ENCODE peak calls at places on chromosomes 3 and 15, in ten cellular contexts. C is cardiac muscle cell; G is GM13977; R is bronchial epithelial cell; D is stimulated activated CD8-positive, alpha-beta memory T cell treated with anti-CD3 and anti-CD28 coated beads, Interleukin-7, amount 100 ng/mL, for 1 hour; B is AG10803; W is GM03348; Y is endothelial cell; T is WTC11; O is dorsolateral prefrontal cortex. U is an unnamed sample.
A peak's percentile ranks its signal among the peaks of the same experiment; 100 is the strongest.

GRCh38 chr3:133213942-133214341 is 175.8 kb downstream of the TMEM108 start:
- DNase-seq in C (peak; percentile 22), G (no peak), R (no peak), D (no peak), B (no peak), W (no peak), Y (no peak), T (no peak), O (no peak), U (no peak)

GRCh38 chr3:108171095-108171494 is 51.1 kb downstream of the IFT57 start:
- DNase-seq in C (no peak), G (no peak), R (no peak), D (no peak), B (no peak), W (no peak), Y (no peak), T (no peak), O (no peak), U (no peak)

GRCh38 chr15:58438111-58438510 is 6.3 kb downstream of the LIPC start:
- DNase-seq in C (no peak), G (no peak), R (no peak), D (no peak), B (no peak), W (no peak), Y (no peak), T (no peak), O (no peak), U (no peak)

GRCh38 chr3:77204788-77205187 is 164.9 kb downstream of the ROBO2 start:
- DNase-seq in C (no peak), G (no peak), R (no peak), D (no peak), B (no peak), W (no peak), Y (no peak), T (peak; percentile 43), O (no peak), U (no peak)

GRCh38 chr3:142244056-142244455 is 18.7 kb upstream of the GK5 start:
- DNase-seq in C (no peak), G (no peak), R (no peak), D (no peak), B (no peak), W (no peak), Y (no peak), T (no peak), O (no peak), U (no peak)

GRCh38 chr3:113110263-113110662 is 101.1 kb upstream of the BOC start:
- DNase-seq in C (peak; percentile 53), G (no peak), R (no peak), D (no peak), B (no peak), W (no peak), Y (no peak), T (no peak), O (no peak), U (no peak)

GRCh38 chr3:76942096-76942495 is 97.8 kb upstream of the ROBO2 start:
- DNase-seq in C (no peak), G (no peak), R (no peak), D (no peak), B (no peak), W (no peak), Y (no peak), T (no peak), O (no peak), U (no peak)

GRCh38 chr3:141020139-141020940 is 30.8 kb upstream of the SPSB4 start:
- DNase-seq in C (no peak), G (no peak), R (peak; percentile 10), D (no peak), B (no peak), W (no peak), Y (no peak), T (no peak), O (no peak), U (no peak)

GRCh38 chr15:72047020-72047419 is 70.9 kb downstream of the MYO9A start:
- DNase-seq in C (peak; percentile 39), G (no peak), R (peak; percentile 22), D (no peak), B (peak; percentile 31), W (peak; percentile 52), Y (no peak), T (no peak), O (no peak), U (no peak)